ENCODE peak calls at places on chromosomes 13 and 19, in six cellular contexts. A, B, F, K, D and E are unnamed samples.
A peak's percentile ranks its signal among the peaks of the same experiment; 100 is the strongest.

GRCh38 chr19:48539503-48540096 is 12.4 kb upstream of the SULT2B1 start:
- DNase-seq in A (no peak), B (peak; percentile 50), F (no peak), K (no peak), D (no peak), E (no peak)

GRCh38 chr19:925087-925911 is 536 bp upstream of the ARID3A start:
- DNase-seq in A (no peak), B (peak; percentile 94), F (peak; percentile 82), K (peak; percentile 75), D (no peak), E (peak; percentile 84)

GRCh38 chr19:7083076-7083956 is 13.8 kb downstream of the ZNF557 start:
- DNase-seq in A (no peak), B (peak; percentile 32), F (no peak), K (no peak), D (no peak), E (no peak)

GRCh38 chr13:66506979-66507378 is 723.2 kb downstream of the PCDH9 start:
- DNase-seq in A (no peak), B (no peak), F (no peak), K (no peak), D (no peak), E (no peak)

GRCh38 chr13:77544365-77544764 is 8.9 kb downstream of the SCEL start:
- DNase-seq in A (no peak), B (no peak), F (no peak), K (no peak), D (no peak), E (no peak)

GRCh38 chr13:41064493-41064892 is 3.2 kb downstream of the WBP4 start:
- DNase-seq in A (no peak), B (no peak), F (no peak), K (no peak), D (no peak), E (no peak)

GRCh38 chr13:59877933-59878332 is 285.8 kb downstream of the DIAPH3 start:
- DNase-seq in A (no peak), B (no peak), F (no peak), K (no peak), D (no peak), E (no peak)

GRCh38 chr13:112802808-112803207 is 113.0 kb downstream of the ATP11A start:
- DNase-seq in A (no peak), B (no peak), F (no peak), K (no peak), D (peak; percentile 32), E (no peak)

GRCh38 chr13:113411216-113412023 is 41.9 kb downstream of the ADPRHL1 start:
- DNase-seq in A (no peak), B (no peak), F (peak; percentile 32), K (no peak), D (no peak), E (no peak)

GRCh38 chr13:83881031-83881727 is 1.1 kb downstream of the SLITRK1 start:
- DNase-seq in A (no peak), B (no peak), F (no peak), K (no peak), D (no peak), E (no peak)

GRCh38 chr19:53085496-53085895 is 17.7 kb downstream of the ZNF160 start:
- DNase-seq in A (no peak), B (no peak), F (no peak), K (no peak), D (no peak), E (no peak)

GRCh38 chr19:45790942-45791341 is 1.7 kb downstream of the DMWD start:
- DNase-seq in A (no peak), B (no peak), F (no peak), K (no peak), D (no peak), E (no peak)

GRCh38 chr13:34250151-34250550 is 432.2 kb downstream of the RFC3 start:
- DNase-seq in A (no peak), B (no peak), F (no peak), K (no peak), D (no peak), E (no peak)

DNA sequence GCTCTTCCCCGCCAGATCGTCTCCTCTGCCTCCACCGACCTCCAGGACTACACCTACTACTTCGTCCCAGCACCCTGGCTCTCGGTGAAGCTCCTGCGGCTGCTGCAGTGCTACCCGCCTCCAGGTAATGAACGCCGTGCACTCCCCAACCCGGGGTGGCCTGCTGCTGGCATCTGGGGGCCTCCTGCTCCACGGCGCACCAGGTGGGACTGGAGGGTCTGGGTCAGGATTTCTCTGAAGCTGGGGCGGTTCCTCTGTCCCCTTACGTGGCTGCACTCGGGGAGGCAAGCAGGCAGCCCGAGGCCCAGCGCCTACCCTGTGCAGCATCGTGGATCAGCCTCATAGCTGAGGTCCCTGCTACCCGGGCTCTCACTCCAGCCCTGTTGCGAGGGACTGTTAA is 17.5 kb downstream of the FUZ start:
- DNase-seq in A (no peak), B (no peak), F (no peak), K (no peak), D (no peak), E (no peak)
- TF ChIP-seq POLR2A in A (no peak), B (no peak), F (no peak), K (no peak), D (no peak), E (no peak)

DNA sequence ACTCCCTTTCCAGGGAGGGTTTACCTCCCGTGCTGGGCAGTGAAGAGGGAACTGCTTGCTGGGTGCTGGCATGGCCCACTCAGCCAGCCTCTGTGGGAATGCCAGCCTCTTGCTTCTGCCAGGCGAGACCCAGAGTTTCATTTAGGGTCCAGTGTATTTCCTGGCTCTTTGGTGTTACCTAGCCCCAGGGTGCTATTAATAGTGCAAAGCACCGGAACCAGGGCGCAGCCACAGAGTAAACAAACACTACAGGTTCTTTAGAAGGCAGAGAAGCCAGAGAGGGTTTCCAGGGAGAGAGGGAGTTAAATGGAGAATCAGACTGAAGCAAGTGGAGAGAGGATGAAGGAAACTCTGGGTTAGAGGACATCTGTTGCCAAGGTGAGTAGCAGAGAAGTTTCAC is 74.9 kb upstream of the SPATA13 start:
- DNase-seq in A (no peak), B (no peak), F (peak; percentile 23), K (no peak), D (no peak), E (no peak)
- TF ChIP-seq TAF1 in A (no peak), B (no peak), F (no peak), K (no peak), D (no peak), E (no peak)

DNA sequence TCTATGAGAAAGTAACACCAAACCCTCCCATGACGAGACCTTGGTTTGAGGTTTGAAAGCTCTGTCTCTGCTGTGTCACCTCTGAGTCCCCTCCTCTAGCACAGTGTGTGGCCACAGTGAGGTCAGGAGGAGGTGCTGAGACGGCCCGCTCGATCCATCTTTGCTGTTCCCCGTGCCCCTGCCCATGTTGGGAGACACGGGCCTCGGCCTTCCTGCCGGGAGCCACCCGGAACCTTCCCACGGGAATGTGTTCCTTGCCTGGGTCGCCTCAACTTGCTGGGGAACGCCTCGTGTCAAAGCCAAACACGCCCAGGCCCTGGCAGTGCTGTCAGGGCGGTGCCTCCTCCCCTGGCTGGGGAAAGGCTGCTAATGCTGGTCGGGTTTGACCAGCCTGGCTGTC is 10.1 kb downstream of the NANOS3 start:
- DNase-seq in A (no peak), B (peak; percentile 29), F (no peak), K (no peak), D (no peak), E (no peak)
- TF ChIP-seq POLR2AphosphoS5 in A (no peak), B (no peak), F (no peak), K (no peak), D (no peak), E (no peak)

DNA sequence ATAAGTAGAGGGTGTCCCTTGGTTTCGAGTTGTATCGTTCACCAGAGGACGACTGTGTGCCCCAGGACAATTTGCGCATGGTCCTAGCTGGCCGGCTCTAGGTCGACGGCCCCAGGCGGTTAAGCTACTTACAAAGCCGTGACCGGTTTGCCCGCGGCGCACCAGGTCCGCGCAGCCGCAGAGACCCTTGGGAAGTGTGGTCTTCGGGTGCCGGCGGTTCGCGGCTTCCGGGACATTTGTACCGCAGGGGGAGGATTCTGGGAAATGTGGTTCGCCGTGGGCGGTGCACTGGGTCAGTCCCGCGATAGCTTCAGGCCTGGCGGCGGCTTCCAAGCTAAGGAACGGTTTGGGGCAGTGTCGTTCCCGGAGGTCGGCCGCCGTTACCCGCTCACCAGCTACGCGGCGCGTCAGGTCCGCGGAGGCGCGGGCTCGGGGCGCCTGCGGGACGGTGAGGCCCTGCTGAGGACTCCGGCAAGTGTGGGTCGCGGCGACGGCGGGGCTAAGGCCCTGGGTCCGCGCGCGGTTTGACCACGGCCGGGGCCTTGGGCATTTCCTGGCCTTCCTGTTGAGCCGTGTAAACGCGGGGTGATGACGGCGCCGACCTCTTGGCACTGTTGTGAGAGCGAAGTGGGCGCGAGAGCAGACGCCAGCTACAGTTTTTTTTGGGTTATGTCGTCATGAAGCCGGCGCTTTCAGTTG is at the start of gene ZNF302:
- DNase-seq in A (peak; percentile 81), B (peak; percentile 27), F (no peak), K (peak; percentile 92), D (peak; percentile 85), E (peak; percentile 80)
- TF ChIP-seq POLR2A in A (peak; percentile 81), B (no peak), F (no peak), K (peak; percentile 82), D (peak; percentile 93), E (peak; percentile 93)

GRCh38 chr13:94988654-94989053 is 276.3 kb upstream of the SOX21 start:
- DNase-seq in A (no peak), B (peak; percentile 7), F (peak; percentile 7), K (no peak), D (no peak), E (no peak)

GRCh38 chr13:94987081-94987480 is 274.7 kb upstream of the SOX21 start:
- DNase-seq in A (no peak), B (no peak), F (no peak), K (no peak), D (no peak), E (no peak)

GRCh38 chr13:94992277-94992989 is 280.1 kb upstream of the SOX21 start:
- DNase-seq in A (no peak), B (no peak), F (no peak), K (no peak), D (no peak), E (no peak)

GRCh38 chr13:94984974-94985373 is 272.6 kb upstream of the SOX21 start:
- DNase-seq in A (no peak), B (no peak), F (no peak), K (no peak), D (no peak), E (no peak)

DNA sequence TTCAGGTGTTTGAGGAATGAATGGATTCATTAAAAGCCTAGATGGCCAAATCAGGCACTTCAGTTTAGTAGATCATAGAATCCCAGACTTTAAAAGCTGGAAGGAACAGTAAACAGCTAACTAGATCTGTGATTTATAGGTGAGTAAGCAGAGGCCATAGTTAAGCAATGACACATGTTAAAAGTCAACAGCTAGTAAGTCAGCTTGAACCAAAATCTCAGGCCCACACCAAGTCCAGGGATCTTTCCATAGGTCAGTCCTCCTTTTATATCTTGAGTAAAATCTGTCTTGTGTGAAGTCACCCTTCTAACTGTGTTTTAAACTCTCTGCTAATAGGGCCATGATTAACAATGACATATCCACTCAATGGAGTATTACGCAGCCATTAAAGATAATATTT is 275.5 kb upstream of the SOX21 start:
- DNase-seq in A (no peak), B (no peak), F (no peak), K (no peak), D (no peak), E (no peak)
- TF ChIP-seq TAF1 in A (no peak), B (no peak), F (no peak), K (no peak), D (no peak), E (no peak)

GRCh38 chr19:55657004-55657747 is 2.3 kb downstream of the U2AF2 start:
- DNase-seq in A (no peak), B (peak; percentile 29), F (no peak), K (no peak), D (no peak), E (no peak)
- TF ChIP-seq POLR2AphosphoS5 in A (peak; percentile 45), B (no peak), F (no peak), K (no peak), D (no peak), E (no peak)